ENCODE peak calls at places on chromosome 18, in seven cellular contexts. S is hepatocyte; U is adrenal gland; K is CD8-positive, alpha-beta T cell; I is NCI-H2171 treated with DMSO at 0.1 percent for 48 hours; E is stimulated activated CD4-positive, alpha-beta T cell treated with anti-CD3 and anti-CD28 coated beads, Interleukin-12 subunit alpha, Interleukin-12 subunit beta, amount 100 ng/mL, for 4 hours; Y is left lung. L is an unnamed sample.

GRCh38 chr18:49566985-49567384 is 5.1 kb downstream of the LIPG start:
- DNase-seq in I (no peak), Y (no peak), K (no peak), E (no peak), S (no peak), U (no peak), L (no peak)

GRCh38 chr18:76490040-76490439 is 5.0 kb downstream of the ZNF516 start:
- DNase-seq in Y (no peak), S (no peak), I (peak), K (no peak), U (no peak), E (no peak), L (no peak)

GRCh38 chr18:73908323-73908722 is 239.3 kb downstream of the FBXO15 start:
- DNase-seq in Y (no peak), I (no peak), E (no peak), U (no peak), S (peak), K (no peak), L (peak)

GRCh38 chr18:77711096-77711495 is 461.4 kb downstream of the GALR1 start:
- DNase-seq in K (no peak), Y (no peak), U (no peak), S (no peak), I (peak), E (no peak), L (no peak)

GRCh38 chr18:22408059-22408458 is 9.7 kb downstream of the CTAGE1 start:
- DNase-seq in U (no peak), I (no peak), S (no peak), K (no peak), Y (no peak), E (no peak), L (no peak)

GRCh38 chr18:3688682-3689081 is 238.7 kb downstream of the TGIF1 start:
- DNase-seq in U (no peak), K (no peak), S (peak), E (no peak), Y (no peak), I (peak), L (no peak)

GRCh38 chr18:49152885-49153284 is 202.1 kb upstream of the SMAD7 start:
- DNase-seq in Y (no peak), S (no peak), E (no peak), K (no peak), I (no peak), U (no peak), L (no peak)

GRCh38 chr18:48548404-48548771 is 9.6 kb downstream of the CTIF start:
- DNase-seq in Y (no peak), K (no peak), U (peak), I (no peak), S (peak), E (no peak), L (no peak)

GRCh38 chr18:57523171-57523956 is 63.1 kb downstream of the FECH start:
- DNase-seq in U (no peak), K (no peak), S (no peak), I (no peak), Y (peak), E (no peak), L (no peak)

GRCh38 chr18:66761166-66761565 is 157.3 kb upstream of the CDH19 start:
- DNase-seq in U (no peak), Y (no peak), E (no peak), K (no peak), I (no peak), S (no peak), L (no peak)

GRCh38 chr18:48806551-48807261 is 144.1 kb downstream of the SMAD7 start:
- DNase-seq in K (no peak), U (peak), E (no peak), I (no peak), Y (peak), S (no peak), L (no peak)

GRCh38 chr18:12317664-12318333 is 9.8 kb downstream of the TUBB6 start:
- DNase-seq in S (no peak), Y (no peak), E (no peak), U (no peak), I (no peak), K (no peak), L (no peak)

GRCh38 chr18:55406374-55407045 is 181.5 kb downstream of the TCF4 start:
- DNase-seq in I (peak), E (no peak), U (no peak), Y (no peak), K (no peak), S (no peak), L (no peak)

GRCh38 chr18:3117493-3118192 is 102.1 kb downstream of the MYOM1 start:
- DNase-seq in E (no peak), S (peak), K (no peak), I (no peak), U (peak), Y (no peak), L (no peak)

GRCh38 chr18:70280007-70280925 is 8.6 kb upstream of the SOCS6 start:
- DNase-seq in I (no peak), U (peak), K (no peak), Y (no peak), S (no peak), E (no peak), L (no peak)

GRCh38 chr18:59546164-59546563 is 151.1 kb downstream of the CCBE1 start:
- DNase-seq in E (no peak), S (peak), U (peak), Y (no peak), K (no peak), I (no peak), L (no peak)

GRCh38 chr18:78733762-78734613 is 245.6 kb upstream of the SALL3 start:
- DNase-seq in S (no peak), Y (no peak), K (no peak), I (no peak), E (no peak), U (no peak), L (no peak)

GRCh38 chr18:3816601-3817363 is 366.8 kb downstream of the TGIF1 start:
- DNase-seq in U (peak), K (no peak), S (peak), Y (no peak), I (no peak), E (no peak), L (no peak)

GRCh38 chr18:28177828-28178635 is 1.1 kb upstream of the CDH2 start:
- DNase-seq in U (peak), S (peak), I (peak), K (no peak), E (no peak), Y (peak), L (peak)

GRCh38 chr18:14026199-14026598 is 106.0 kb downstream of the ZNF519 start:
- DNase-seq in Y (no peak), U (no peak), E (no peak), S (no peak), K (no peak), I (no peak), L (no peak)

GRCh38 chr18:10400534-10400933 is 53.9 kb upstream of the APCDD1 start:
- DNase-seq in I (no peak), Y (no peak), U (no peak), K (no peak), S (no peak), E (no peak), L (no peak)

GRCh38 chr18:63169853-63170252 is 149.7 kb downstream of the BCL2 start:
- DNase-seq in E (no peak), I (no peak), S (no peak), K (no peak), Y (no peak), U (no peak), L (no peak)

GRCh38 chr18:52060612-52061259 is 279.3 kb upstream of the DCC start:
- DNase-seq in Y (no peak), S (no peak), U (no peak), I (peak), E (no peak), K (no peak), L (no peak)

GRCh38 chr18:11283531-11284071 is 134.2 kb upstream of the PIEZO2 start:
- DNase-seq in I (no peak), K (no peak), Y (no peak), E (no peak), S (no peak), U (no peak), L (no peak)